ENCODE peak calls at places on chromosomes 2 and 18, in ten cellular contexts. S is fibroblast of pulmonary artery; K is EH; U is HCEC 1CT; B is activated naive CD4-positive, alpha-beta T cell treated with anti-CD3 and anti-CD28 coated beads for 36 hours; E is fibroblast of gingiva; M is anterior cingulate cortex; I is stimulated activated CD4-positive, alpha-beta T cell treated with anti-CD3 and anti-CD28 coated beads, Interleukin-12 subunit alpha, Interleukin-12 subunit beta, amount 100 ng/mL, for 24 hours; L is T-helper 9 cell; V is COR-L47. Q is an unnamed sample.

GRCh38 chr18:55337908-55338521 is 250.0 kb downstream of the TCF4 start:
- DNase-seq in L (no peak), V (no peak), I (no peak), B (no peak), S (no peak), M (no peak), K (no peak), U (no peak), E (peak; percentile 30), Q (peak; percentile 81)

GRCh38 chr2:6103949-6104348 is 411.8 kb downstream of the SOX11 start:
- DNase-seq in B (no peak), M (no peak), E (no peak), V (no peak), U (no peak), K (no peak), I (no peak), S (no peak), L (no peak), Q (no peak)

GRCh38 chr2:197191177-197191947 is 119.2 kb downstream of the ANKRD44 start:
- DNase-seq in E (no peak), B (no peak), V (peak; percentile 40), M (no peak), U (peak; percentile 12), S (peak; percentile 62), L (no peak), I (no peak), K (peak; percentile 45), Q (no peak)

GRCh38 chr18:39441648-39442047 is 1876.0 kb upstream of the CELF4 start:
- DNase-seq in L (no peak), E (no peak), S (no peak), U (no peak), B (no peak), I (no peak), K (no peak), M (no peak), V (no peak), Q (no peak)

GRCh38 chr2:222142027-222142426 is 156.8 kb downstream of the PAX3 start:
- DNase-seq in U (no peak), S (no peak), K (peak; percentile 44), B (no peak), V (no peak), E (no peak), I (no peak), M (no peak), L (no peak), Q (no peak)

GRCh38 chr2:67159929-67160328 is 237.2 kb upstream of the ETAA1 start:
- DNase-seq in B (no peak), V (no peak), M (no peak), S (peak; percentile 39), I (no peak), L (no peak), E (no peak), K (peak; percentile 81), U (peak; percentile 70), Q (no peak)

GRCh38 chr2:148552675-148553331 is 91.7 kb upstream of the EPC2 start:
- DNase-seq in S (no peak), B (peak; percentile 57), M (no peak), I (no peak), K (peak; percentile 17), U (no peak), E (no peak), L (no peak), V (no peak), Q (no peak)

GRCh38 chr2:74906395-74906794 is 52.0 kb upstream of the POLE4 start:
- DNase-seq in B (no peak), S (no peak), U (no peak), V (no peak), E (no peak), M (no peak), L (no peak), I (no peak), K (no peak), Q (no peak)

GRCh38 chr2:220811115-220811514 is 761.0 kb downstream of the EPHA4 start:
- DNase-seq in L (no peak), E (no peak), M (no peak), V (no peak), U (no peak), B (no peak), S (no peak), I (no peak), K (peak; percentile 34), Q (no peak)

GRCh38 chr2:96103388-96103705 is 13.0 kb downstream of the ADRA2B start:
- DNase-seq in B (peak; percentile 3), S (no peak), I (no peak), U (no peak), V (no peak), L (no peak), K (no peak), M (no peak), E (no peak), Q (peak; percentile 61)

GRCh38 chr2:23528690-23529089 is 143.7 kb downstream of the KLHL29 start:
- DNase-seq in K (no peak), S (no peak), U (no peak), M (no peak), V (no peak), L (no peak), E (no peak), I (no peak), B (no peak), Q (no peak)

GRCh38 chr2:3611136-3611535 is 16.2 kb downstream of the COLEC11 start:
- DNase-seq in S (no peak), M (no peak), L (no peak), I (no peak), K (no peak), U (no peak), B (no peak), V (no peak), E (no peak), Q (peak; percentile 33)

GRCh38 chr18:69980509-69980908 is 32.8 kb upstream of the CD226 start:
- DNase-seq in M (no peak), E (no peak), K (no peak), S (no peak), V (no peak), B (no peak), U (no peak), I (no peak), L (no peak), Q (no peak)

GRCh38 chr2:238289574-238289973 is 1.2 kb upstream of the PER2 start:
- DNase-seq in K (no peak), B (no peak), S (no peak), E (no peak), V (no peak), U (no peak), L (no peak), M (no peak), I (no peak), Q (peak; percentile 78)